ENCODE peak calls at places on chromosomes 13 and 19, in ten cellular contexts. H is GM13976, N is IMR-90, V is MM.1S, B is neural crest cell, K is H9, J is upper lobe of right lung, W is mesothelial cell of epicardium, F is left ventricle myocardium inferior, L is AG04450. Y is an unnamed sample.

GRCh38 chr13:68047889-68048288 is 817.8 kb upstream of the PCDH9 start:
- DNase-seq in H (no peak), N (no peak), V (no peak), B (no peak), K (no peak), J (no peak), W (no peak), F (no peak), L (no peak), Y (no peak)

GRCh38 chr19:50537769-50538230 is 24.1 kb upstream of the ASPDH start:
- DNase-seq in H (peak), N (peak), V (peak), B (peak), K (peak), J (peak), W (peak), F (peak), L (peak), Y (peak)

GRCh38 chr13:79097201-79097600 is 308.9 kb downstream of the RBM26 start:
- DNase-seq in H (no peak), N (no peak), V (no peak), B (no peak), K (no peak), J (no peak), W (no peak), F (no peak), L (no peak), Y (no peak)

GRCh38 chr13:99421758-99422555 is 79.3 kb upstream of the TM9SF2 start:
- DNase-seq in H (no peak), N (no peak), V (no peak), B (no peak), K (no peak), J (peak), W (no peak), F (no peak), L (no peak), Y (no peak)

GRCh38 chr19:2822846-2823245 is 3.2 kb downstream of the ZNF554 start:
- DNase-seq in H (no peak), N (no peak), V (no peak), B (no peak), K (no peak), J (no peak), W (no peak), F (no peak), L (no peak), Y (no peak)

GRCh38 chr19:10604460-10604980 is 17.4 kb upstream of the AP1M2 start:
- DNase-seq in H (peak), N (no peak), V (no peak), B (no peak), K (no peak), J (no peak), W (no peak), F (peak), L (no peak), Y (no peak)

GRCh38 chr13:76730220-76730619 is 156.0 kb downstream of the KCTD12 start:
- DNase-seq in H (no peak), N (no peak), V (no peak), B (no peak), K (no peak), J (no peak), W (no peak), F (no peak), L (no peak), Y (no peak)

GRCh38 chr13:23074054-23074805 is 106.5 kb upstream of the SGCG start:
- DNase-seq in H (no peak), N (peak), V (no peak), B (no peak), K (no peak), J (no peak), W (no peak), F (no peak), L (no peak), Y (no peak)

GRCh38 chr13:51632643-51633357 is 48.5 kb downstream of the WDFY2 start:
- DNase-seq in H (no peak), N (no peak), V (no peak), B (peak), K (peak), J (no peak), W (no peak), F (no peak), L (no peak), Y (no peak)

GRCh38 chr19:28519950-28520861 is 692.7 kb downstream of the UQCRFS1 start:
- DNase-seq in H (no peak), N (no peak), V (no peak), B (no peak), K (no peak), J (no peak), W (no peak), F (no peak), L (no peak), Y (no peak)

GRCh38 chr13:100175078-100175802 is 86.3 kb downstream of the PCCA start:
- DNase-seq in H (no peak), N (no peak), V (no peak), B (no peak), K (no peak), J (no peak), W (no peak), F (no peak), L (no peak), Y (no peak)

GRCh38 chr13:64272681-64273080 is 2857.0 kb upstream of the PCDH20 start:
- DNase-seq in H (no peak), N (no peak), V (no peak), B (no peak), K (no peak), J (no peak), W (no peak), F (no peak), L (no peak), Y (no peak)

GRCh38 chr13:75365724-75366173 is 116.2 kb downstream of the TBC1D4 start:
- DNase-seq in H (peak), N (peak), V (no peak), B (no peak), K (no peak), J (no peak), W (no peak), F (no peak), L (peak), Y (no peak)

GRCh38 chr19:6773323-6773931 is 919 bp downstream of the VAV1 start:
- DNase-seq in H (peak), N (no peak), V (peak), B (no peak), K (peak), J (peak), W (no peak), F (peak), L (no peak), Y (no peak)

GRCh38 chr19:16042533-16043085 is 33.7 kb upstream of the TPM4 start:
- DNase-seq in H (no peak), N (peak), V (no peak), B (no peak), K (no peak), J (no peak), W (no peak), F (no peak), L (no peak), Y (no peak)

GRCh38 chr13:102295316-102296048 is 106.4 kb downstream of the FGF14 start:
- DNase-seq in H (no peak), N (peak), V (no peak), B (no peak), K (no peak), J (no peak), W (no peak), F (no peak), L (peak), Y (no peak)

GRCh38 chr13:23428183-23428528 is 5.3 kb downstream of the SACS start:
- DNase-seq in H (no peak), N (peak), V (no peak), B (no peak), K (no peak), J (no peak), W (no peak), F (no peak), L (no peak), Y (no peak)

GRCh38 chr19:1440418-1440801 is 2.2 kb downstream of the RPS15 start:
- DNase-seq in H (no peak), N (no peak), V (no peak), B (no peak), K (no peak), J (no peak), W (no peak), F (no peak), L (no peak), Y (no peak)

GRCh38 chr19:38698225-38699026 is 45.8 kb downstream of the CAPN12 start:
- DNase-seq in H (no peak), N (no peak), V (no peak), B (no peak), K (no peak), J (no peak), W (no peak), F (no peak), L (no peak), Y (no peak)
- TF ChIP-seq CTCF in H (no peak), N (no peak), V (no peak), B (no peak), K (peak), J (no peak), W (no peak), F (no peak), L (no peak), Y (no peak)

DNA sequence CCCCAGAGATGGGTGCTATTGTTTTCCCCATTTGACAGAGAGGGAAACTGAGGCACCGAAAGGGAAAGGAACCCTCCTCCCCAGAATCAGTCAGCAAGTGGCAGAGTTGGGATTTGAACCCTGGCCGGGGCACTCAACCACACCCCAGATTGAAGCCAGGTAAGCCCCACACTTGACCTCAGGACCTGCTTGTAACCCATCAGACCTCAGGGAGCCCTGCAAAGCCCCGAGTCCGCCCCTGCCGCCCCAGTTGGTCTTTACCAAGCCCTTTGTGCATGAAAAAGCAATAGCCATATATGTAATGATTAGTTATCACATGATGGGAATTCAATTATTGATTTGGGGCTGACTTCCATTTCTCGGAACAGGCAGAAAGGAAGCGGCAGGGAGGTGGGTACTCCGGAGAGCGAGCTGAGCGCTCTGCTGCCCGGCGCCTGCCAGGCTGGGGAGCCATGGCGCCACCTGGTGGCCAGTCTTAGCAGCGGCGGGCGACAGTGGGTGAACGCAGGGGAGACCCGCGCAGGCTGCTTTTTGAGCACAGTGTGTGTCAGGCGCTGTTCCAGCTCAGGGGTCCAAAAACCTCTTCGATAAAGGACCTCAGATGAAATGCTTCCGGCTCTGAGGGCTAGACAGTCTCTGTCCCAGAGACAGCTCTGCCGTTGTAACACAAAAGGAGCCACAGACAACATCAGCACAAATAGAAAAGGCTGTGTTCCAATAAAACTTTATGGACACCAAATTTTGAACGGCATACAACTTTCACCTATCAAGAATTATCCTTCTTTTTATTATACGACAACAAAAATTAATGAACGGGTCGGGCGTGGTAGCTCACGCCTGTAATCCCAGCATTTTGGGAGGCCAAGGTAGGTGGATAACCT is 82.9 kb upstream of the CACNA1A start:
- DNase-seq in H (peak), N (peak), V (peak), B (peak), K (peak), J (peak), W (peak), F (peak), L (peak), Y (peak)
- TF ChIP-seq CTCF in H (peak), N (peak), V (peak), B (peak), K (peak), J (peak), W (peak), F (peak), L (peak), Y (peak)

GRCh38 chr19:41748012-41748411 is 7.3 kb upstream of the CEACAM6 start:
- DNase-seq in H (no peak), N (no peak), V (no peak), B (no peak), K (no peak), J (no peak), W (no peak), F (no peak), L (no peak), Y (no peak)

GRCh38 chr19:41755328-41755913 is at the start of gene CEACAM6:
- DNase-seq in H (no peak), N (no peak), V (no peak), B (no peak), K (peak), J (no peak), W (no peak), F (no peak), L (no peak), Y (no peak)

GRCh38 chr19:41753936-41754529 is 1.3 kb upstream of the CEACAM6 start:
- DNase-seq in H (peak), N (peak), V (peak), B (peak), K (peak), J (no peak), W (no peak), F (no peak), L (no peak), Y (no peak)

GRCh38 chr19:41754596-41754995 is 734 bp upstream of the CEACAM6 start:
- DNase-seq in H (no peak), N (no peak), V (no peak), B (no peak), K (no peak), J (no peak), W (no peak), F (no peak), L (no peak), Y (no peak)

DNA sequence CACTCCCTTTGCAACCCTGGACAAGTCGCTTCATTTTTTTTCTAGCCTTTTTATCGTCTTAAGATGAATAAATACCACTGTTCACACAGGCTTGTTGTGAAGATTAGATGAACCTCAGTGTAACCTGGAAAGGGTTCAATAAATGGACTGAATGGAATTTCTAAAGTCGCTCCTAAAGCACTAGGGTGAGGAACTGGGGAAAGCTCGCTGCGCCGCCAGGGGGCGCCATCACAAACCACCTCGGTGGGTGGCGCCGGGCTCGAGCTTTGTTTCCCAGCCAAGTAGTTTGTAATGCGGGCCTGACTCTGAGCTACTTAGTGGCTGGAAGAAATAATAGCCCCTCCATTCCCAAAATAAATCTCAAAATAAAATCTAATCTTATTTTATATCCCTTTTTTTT is 2.2 kb upstream of the CEACAM6 start:
- DNase-seq in H (peak), N (no peak), V (peak), B (peak), K (peak), J (peak), W (no peak), F (peak), L (no peak), Y (no peak)
- TF ChIP-seq CTCF in H (peak), N (peak), V (peak), B (peak), K (peak), J (peak), W (peak), F (peak), L (peak), Y (peak)

GRCh38 chr19:17511724-17512573 is 500 bp downstream of the PGLS start:
- DNase-seq in H (peak), N (peak), V (peak), B (peak), K (peak), J (peak), W (no peak), F (peak), L (peak), Y (peak)

GRCh38 chr19:17515408-17516149 is 4.1 kb downstream of the PGLS start:
- DNase-seq in H (no peak), N (no peak), V (no peak), B (no peak), K (no peak), J (no peak), W (no peak), F (no peak), L (no peak), Y (no peak)

GRCh38 chr19:17512574-17512939 is 1.1 kb downstream of the PGLS start:
- DNase-seq in H (no peak), N (no peak), V (no peak), B (no peak), K (no peak), J (no peak), W (no peak), F (no peak), L (no peak), Y (no peak)

GRCh38 chr19:17510220-17510993 is 1.0 kb upstream of the PGLS start:
- DNase-seq in H (no peak), N (no peak), V (no peak), B (no peak), K (no peak), J (no peak), W (no peak), F (no peak), L (no peak), Y (no peak)

GRCh38 chr19:17513801-17514200 is 2.4 kb downstream of the PGLS start:
- DNase-seq in H (no peak), N (no peak), V (no peak), B (no peak), K (no peak), J (no peak), W (no peak), F (no peak), L (no peak), Y (no peak)
- TF ChIP-seq CTCF in H (no peak), N (no peak), V (no peak), B (no peak), K (no peak), J (no peak), W (no peak), F (no peak), L (no peak), Y (no peak)

Y was measured in progenitor cell of endocrine pancreas.